ENCODE peak calls at places on chromosomes 1 and 21, in five cellular contexts. E is T47D; F is stimulated activated CD4-positive, alpha-beta T cell treated with anti-CD3 and anti-CD28 coated beads, Interleukin-4, amount 100 ng/mL, for 48 hours; D is right lobe of liver; S is fibroblast of pulmonary artery. P is an unnamed sample.

GRCh38 chr1:15981679-15982078 is 5.8 kb upstream of the ZBTB17 start:
- DNase-seq in E (no peak), F (no peak), D (no peak), S (no peak), P (no peak)

GRCh38 chr1:155989242-155989991 is 11.1 kb upstream of the ARHGEF2 start:
- DNase-seq in E (no peak), F (peak), D (peak), S (peak), P (no peak)

GRCh38 chr1:53295746-53296722 is 31.8 kb downstream of the LRP8 start:
- DNase-seq in E (no peak), F (no peak), D (no peak), S (no peak), P (no peak)

GRCh38 chr1:206469411-206469932 is 804 bp upstream of the IKBKE start:
- DNase-seq in E (no peak), F (no peak), D (no peak), S (no peak), P (no peak)

GRCh38 chr1:230899845-230900251 is 31.5 kb upstream of the C1orf198 start:
- DNase-seq in E (no peak), F (no peak), D (no peak), S (peak), P (no peak)

GRCh38 chr21:46109251-46110221 is 11.6 kb downstream of the COL6A2 start:
- DNase-seq in E (no peak), F (no peak), D (peak), S (no peak), P (no peak)

GRCh38 chr1:182237329-182237728 is 154.3 kb downstream of the GLUL start:
- DNase-seq in E (no peak), F (no peak), D (peak), S (no peak), P (no peak)

GRCh38 chr1:26786437-26787380 is 1.0 kb upstream of the PIGV start:
- DNase-seq in E (no peak), F (no peak), D (peak), S (peak), P (no peak)

GRCh38 chr1:91273875-91274274 is 130.8 kb downstream of the HFM1 start:
- DNase-seq in E (no peak), F (no peak), D (no peak), S (peak), P (no peak)

GRCh38 chr1:165114022-165114888 is 242.3 kb downstream of the LMX1A start:
- DNase-seq in E (peak), F (no peak), D (no peak), S (peak), P (peak)

GRCh38 chr1:238029126-238029525 is 138.4 kb upstream of the ZP4 start:
- DNase-seq in E (no peak), F (no peak), D (no peak), S (no peak), P (no peak)

P was measured in smooth muscle cell of the brain vasculature.